ENCODE peak calls at places on chromosomes 3 and 15, in seven cellular contexts. V is RWPE1; K is fibroblast of mammary gland; F is stimulated activated CD4-positive, alpha-beta T cell treated with anti-CD3 and anti-CD28 coated beads, TNF-alpha, amount 100 ng/mL, for 48 hours; J is LHCN-M2; I is NB4; P is HTR-8/SVneo. X is an unnamed sample.

GRCh38 chr15:37100109-37100873 is at the start of gene MEIS2:
- DNase-seq in V (peak; percentile 87), P (peak; percentile 81), I (peak; percentile 82), F (no peak), J (peak; percentile 92), K (peak; percentile 94), X (peak; percentile 96)

GRCh38 chr3:54951405-54951804 is 23.5 kb upstream of the LRTM1 start:
- DNase-seq in I (peak; percentile 40), F (no peak), J (peak; percentile 82), V (peak; percentile 37), K (peak; percentile 94), P (peak; percentile 78), X (peak; percentile 95)

GRCh38 chr15:89366656-89367393 is 32.2 kb upstream of the POLG start:
- DNase-seq in F (no peak), V (no peak), I (no peak), J (no peak), K (no peak), P (no peak), X (no peak)

GRCh38 chr3:42063886-42064285 is 27.3 kb upstream of the TRAK1 start:
- DNase-seq in J (peak; percentile 96), F (no peak), V (peak; percentile 51), P (no peak), K (peak; percentile 96), I (no peak), X (peak; percentile 95)

GRCh38 chr15:90338483-90338980 is 13.6 kb upstream of the ZNF774 start:
- DNase-seq in I (no peak), J (no peak), P (no peak), V (no peak), K (no peak), F (no peak), X (no peak)

GRCh38 chr15:71362987-71363968 is 248.0 kb downstream of the THSD4 start:
- DNase-seq in F (no peak), J (no peak), K (no peak), V (no peak), I (no peak), P (no peak), X (no peak)

GRCh38 chr3:151835751-151836550 is 22.0 kb downstream of the AADAC start:
- DNase-seq in P (no peak), V (no peak), I (peak; percentile 55), F (no peak), K (peak; percentile 65), J (peak; percentile 84), X (peak; percentile 81)

GRCh38 chr3:15361494-15362214 is 29.3 kb upstream of the SH3BP5 start:
- DNase-seq in P (peak; percentile 41), F (peak; percentile 68), J (no peak), K (peak; percentile 77), I (peak; percentile 31), V (no peak), X (peak; percentile 17)

GRCh38 chr3:186400677-186401076 is 38.6 kb upstream of the DGKG start:
- DNase-seq in I (no peak), J (no peak), V (no peak), F (no peak), P (no peak), K (peak; percentile 49), X (no peak)

GRCh38 chr15:44813231-44813630 is 76.9 kb downstream of the TRIM69 start:
- DNase-seq in K (no peak), V (no peak), F (no peak), J (no peak), I (peak; percentile 4), P (no peak), X (no peak)

GRCh38 chr3:108251844-108252243 is 29.6 kb upstream of the IFT57 start:
- DNase-seq in K (no peak), I (no peak), F (no peak), P (no peak), J (no peak), V (no peak), X (no peak)

GRCh38 chr15:80942746-80943565 is 46.7 kb downstream of the MESD start:
- DNase-seq in V (no peak), K (peak; percentile 58), F (no peak), I (no peak), J (no peak), P (no peak), X (no peak)

GRCh38 chr3:192772495-192772894 is 45.2 kb upstream of the FGF12 start:
- DNase-seq in J (peak; percentile 50), K (peak; percentile 37), V (peak; percentile 20), I (peak; percentile 20), F (no peak), P (peak; percentile 26), X (peak; percentile 47)

X was measured in RPMI7951.